ENCODE peak calls at places on chromosomes 4 and X, in eight cellular contexts. X, W, U, Q, E, Y, N and M are unnamed samples.

GRCh38 chrX:17007134-17007768 is 60.8 kb downstream of the REPS2 start:
- DNase-seq in X (no peak), W (no peak), U (peak; percentile 34), Q (no peak), E (no peak), Y (no peak), N (no peak), M (no peak)

GRCh38 chrX:41923925-41924693 is 755 bp upstream of the CASK start:
- DNase-seq in X (no peak), W (peak; percentile 16), U (peak; percentile 61), Q (no peak), E (peak; percentile 51), Y (no peak), N (no peak), M (no peak)

GRCh38 chrX:2243913-2244460 is 256.8 kb downstream of the DHRSX start:
- DNase-seq in X (no peak), W (no peak), U (no peak), Q (no peak), E (no peak), Y (no peak), N (no peak), M (no peak)

GRCh38 chrX:68841251-68842049 is 12.6 kb downstream of the EFNB1 start:
- DNase-seq in X (no peak), W (no peak), U (no peak), Q (no peak), E (no peak), Y (peak; percentile 61), N (no peak), M (no peak)

GRCh38 chr4:141246243-141246642 is 25.5 kb downstream of the ZNF330 start:
- DNase-seq in X (no peak), W (no peak), U (peak; percentile 83), Q (no peak), E (no peak), Y (no peak), N (no peak), M (no peak)

GRCh38 chrX:19225906-19226305 is 103.6 kb upstream of the ADGRG2 start:
- DNase-seq in X (no peak), W (no peak), U (peak; percentile 3), Q (no peak), E (no peak), Y (no peak), N (no peak), M (no peak)

GRCh38 chrX:85922821-85923220 is 124.5 kb downstream of the CHM start:
- DNase-seq in X (no peak), W (no peak), U (peak; percentile 40), Q (no peak), E (no peak), Y (no peak), N (no peak), M (no peak)

GRCh38 chr4:81421346-81422218 is 50.1 kb downstream of the RASGEF1B start:
- DNase-seq in X (no peak), W (no peak), U (peak; percentile 68), Q (no peak), E (no peak), Y (no peak), N (no peak), M (no peak)

GRCh38 chr4:141668200-141668599 is 31.8 kb downstream of the IL15 start:
- DNase-seq in X (no peak), W (no peak), U (no peak), Q (no peak), E (no peak), Y (no peak), N (no peak), M (no peak)

GRCh38 chr4:105490523-105490922 is 16.7 kb upstream of the PPA2 start:
- DNase-seq in X (no peak), W (no peak), U (no peak), Q (no peak), E (no peak), Y (no peak), N (no peak), M (no peak)

GRCh38 chr4:183905593-183906485 is 732 bp downstream of the STOX2 start:
- DNase-seq in X (peak; percentile 86), W (no peak), U (peak; percentile 46), Q (no peak), E (no peak), Y (peak; percentile 51), N (peak; percentile 63), M (no peak)

GRCh38 chr4:18318682-18319410 is 297.3 kb upstream of the LCORL start:
- DNase-seq in X (no peak), W (no peak), U (peak; percentile 88), Q (peak; percentile 68), E (no peak), Y (no peak), N (peak; percentile 47), M (no peak)

GRCh38 chr4:140995058-140995457 is 138.2 kb downstream of the RNF150 start:
- DNase-seq in X (no peak), W (no peak), U (peak; percentile 10), Q (no peak), E (no peak), Y (no peak), N (peak; percentile 45), M (no peak)

GRCh38 chr4:88646528-88647280 is 50.9 kb downstream of the NAP1L5 start:
- DNase-seq in X (peak; percentile 37), W (no peak), U (no peak), Q (no peak), E (no peak), Y (no peak), N (no peak), M (no peak)

GRCh38 chr4:105276361-105276760 is 129.7 kb downstream of the TET2 start:
- DNase-seq in X (no peak), W (no peak), U (no peak), Q (no peak), E (no peak), Y (no peak), N (no peak), M (no peak)

GRCh38 chr4:71130827-71131603 is 137.6 kb downstream of the DCK start:
- DNase-seq in X (no peak), W (no peak), U (peak; percentile 60), Q (no peak), E (no peak), Y (no peak), N (no peak), M (no peak)

GRCh38 chr4:13534344-13535063 is 9.8 kb downstream of the NKX3-2 start:
- DNase-seq in X (no peak), W (no peak), U (no peak), Q (peak; percentile 65), E (peak; percentile 59), Y (no peak), N (no peak), M (no peak)
- H3K9me3 ChIP-seq in X (no peaks in the 10 kb centered on the region), W (no peaks in the 10 kb centered on the region), U (no peaks in the 10 kb centered on the region), Q (no peaks in the 10 kb centered on the region), E (no peaks in the 10 kb centered on the region), Y (no peaks in the 10 kb centered on the region), N (no peaks in the 10 kb centered on the region), M (peaks cover 10% of the 10 kb centered on the region)

GRCh38 chr4:116023049-116023448 is 909.6 kb upstream of the NDST4 start:
- DNase-seq in X (no peak), W (no peak), U (no peak), Q (no peak), E (no peak), Y (no peak), N (no peak), M (no peak)

GRCh38 chr4:116015549-116015948 is 902.1 kb upstream of the NDST4 start:
- DNase-seq in X (no peak), W (no peak), U (no peak), Q (no peak), E (no peak), Y (no peak), N (no peak), M (no peak)

GRCh38 chr4:116018831-116019230 is 905.4 kb upstream of the NDST4 start:
- DNase-seq in X (no peak), W (no peak), U (no peak), Q (no peak), E (no peak), Y (no peak), N (no peak), M (no peak)

GRCh38 chr4:116016201-116016600 is 902.8 kb upstream of the NDST4 start:
- DNase-seq in X (no peak), W (no peak), U (peak; percentile 61), Q (no peak), E (no peak), Y (no peak), N (no peak), M (no peak)

DNA sequence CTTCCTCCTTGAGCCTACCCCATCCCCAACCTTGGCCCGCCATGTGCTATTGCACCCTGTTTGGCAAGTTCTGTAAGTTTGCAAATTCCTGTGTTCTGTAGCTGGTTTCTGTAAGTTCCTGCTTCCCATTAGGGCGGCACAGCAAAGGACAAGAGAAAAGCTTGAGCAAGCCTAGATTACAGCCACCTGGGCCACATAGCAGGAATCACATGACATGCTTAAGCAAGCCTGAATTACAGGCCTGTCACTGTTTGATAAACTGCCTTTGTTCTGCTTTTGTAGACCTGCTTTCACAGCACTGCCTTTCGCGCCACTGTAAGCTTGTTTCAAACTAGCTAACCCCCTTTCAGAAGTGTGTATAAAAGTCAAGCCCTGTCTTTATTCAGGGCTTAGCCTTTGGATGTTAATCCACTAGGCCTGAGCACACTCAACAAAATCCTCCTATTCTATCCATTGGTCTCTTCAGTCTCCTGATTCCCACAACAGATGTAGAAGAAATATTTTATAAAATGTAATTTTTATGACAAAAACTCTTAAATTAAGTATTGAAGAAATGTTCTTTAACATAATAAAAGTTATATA is 906.8 kb upstream of the NDST4 start:
- DNase-seq in X (peak; percentile 1), W (no peak), U (no peak), Q (no peak), E (no peak), Y (no peak), N (no peak), M (no peak)
- H3K9me3 ChIP-seq in X (peaks cover 10% of the 10 kb centered on the region), W (peaks cover 3% of the 10 kb centered on the region), U (no peaks in the 10 kb centered on the region), Q (peaks cover 31% of the 10 kb centered on the region), E (peaks cover 68% of the 10 kb centered on the region), Y (peaks cover 10% of the 10 kb centered on the region), N (no peaks in the 10 kb centered on the region), M (peaks cover 4% of the 10 kb centered on the region)

GRCh38 chrX:9724711-9725110 is 40.9 kb downstream of the GPR143 start:
- DNase-seq in X (no peak), W (no peak), U (peak; percentile 33), Q (no peak), E (no peak), Y (no peak), N (no peak), M (no peak)
- H3K9me3 ChIP-seq in X (no peaks in the 10 kb centered on the region), W (no peaks in the 10 kb centered on the region), U (no peaks in the 10 kb centered on the region), Q (peaks cover 10% of the 10 kb centered on the region), E (peaks cover 29% of the 10 kb centered on the region), Y (peaks cover 5% of the 10 kb centered on the region), N (no peaks in the 10 kb centered on the region), M (no peaks in the 10 kb centered on the region)

GRCh38 chrX:18076434-18076833 is 144.3 kb downstream of the BEND2 start:
- DNase-seq in X (no peak), W (no peak), U (no peak), Q (no peak), E (no peak), Y (no peak), N (no peak), M (no peak)
- H3K9me3 ChIP-seq in X (no peaks in the 10 kb centered on the region), W (no peaks in the 10 kb centered on the region), U (no peaks in the 10 kb centered on the region), Q (no peaks in the 10 kb centered on the region), E (no peaks in the 10 kb centered on the region), Y (no peaks in the 10 kb centered on the region), N (no peaks in the 10 kb centered on the region), M (no peaks in the 10 kb centered on the region)

DNA sequence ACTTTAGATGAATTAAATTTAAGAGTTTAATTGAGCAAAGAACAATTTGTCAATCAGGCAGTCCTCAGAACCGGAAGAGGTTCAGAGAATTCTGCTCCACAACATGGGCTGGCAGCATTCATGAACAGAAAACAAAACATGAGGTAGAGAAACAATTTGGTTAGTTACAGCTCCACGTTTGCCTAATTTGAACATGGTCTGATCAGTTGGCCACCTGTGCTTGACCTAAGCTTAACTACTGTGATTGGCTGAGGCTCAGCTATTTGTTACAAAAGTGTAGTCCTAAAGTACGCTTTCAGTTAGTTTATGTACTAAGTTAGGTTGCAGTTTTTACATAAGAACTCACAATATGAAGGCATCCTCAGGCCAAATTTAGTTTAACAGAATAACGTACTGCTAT is 258.6 kb downstream of the ADAM29 start:
- DNase-seq in X (no peak), W (no peak), U (no peak), Q (no peak), E (no peak), Y (no peak), N (no peak), M (no peak)
- H3K9me3 ChIP-seq in X (no peaks in the 10 kb centered on the region), W (no peaks in the 10 kb centered on the region), U (no peaks in the 10 kb centered on the region), Q (no peaks in the 10 kb centered on the region), E (peaks cover 16% of the 10 kb centered on the region), Y (no peaks in the 10 kb centered on the region), N (no peaks in the 10 kb centered on the region), M (no peaks in the 10 kb centered on the region)